ENCODE peak calls at places on chromosomes 2 and 18, in seven cellular contexts. I, P, R, A, O, T and Y are unnamed samples.

GRCh38 chr18:73409242-73409641 is 541.5 kb upstream of the NETO1 start:
- DNase-seq in I (no peak), P (no peak), R (no peak), A (no peak), O (no peak), T (no peak), Y (no peak)

GRCh38 chr2:118386636-118387302 is 298.5 kb downstream of the INSIG2 start:
- DNase-seq in I (no peak), P (no peak), R (no peak), A (no peak), O (no peak), T (peak), Y (no peak)

GRCh38 chr18:56982756-56983155 is 164.1 kb upstream of the BOD1L2 start:
- DNase-seq in I (no peak), P (no peak), R (no peak), A (no peak), O (no peak), T (no peak), Y (no peak)

GRCh38 chr2:20050104-20050711 is 1.2 kb downstream of the LAPTM4A start:
- DNase-seq in I (no peak), P (no peak), R (peak), A (peak), O (peak), T (no peak), Y (peak)

GRCh38 chr2:225788571-225788970 is 389.1 kb downstream of the NYAP2 start:
- DNase-seq in I (no peak), P (no peak), R (no peak), A (no peak), O (no peak), T (no peak), Y (no peak)

GRCh38 chr2:216202602-216203250 is 93.6 kb downstream of the XRCC5 start:
- DNase-seq in I (no peak), P (no peak), R (no peak), A (no peak), O (no peak), T (no peak), Y (no peak)

GRCh38 chr2:200592414-200593075 is 6.7 kb downstream of the AOX1 start:
- DNase-seq in I (peak), P (no peak), R (no peak), A (no peak), O (no peak), T (no peak), Y (no peak)

GRCh38 chr2:241485172-241485911 is 23.0 kb downstream of the STK25 start:
- DNase-seq in I (no peak), P (no peak), R (no peak), A (no peak), O (no peak), T (no peak), Y (no peak)

GRCh38 chr2:96832751-96833507 is 10.9 kb downstream of the ANKRD23 start:
- DNase-seq in I (peak), P (peak), R (no peak), A (no peak), O (no peak), T (peak), Y (no peak)

GRCh38 chr2:186959486-186959885 is 110.5 kb upstream of the ZSWIM2 start:
- DNase-seq in I (no peak), P (no peak), R (no peak), A (no peak), O (no peak), T (no peak), Y (no peak)

GRCh38 chr18:12391487-12392136 is 14.6 kb upstream of the AFG3L2 start:
- DNase-seq in I (peak), P (peak), R (peak), A (peak), O (peak), T (peak), Y (peak)

GRCh38 chr18:29226201-29226600 is 1049.3 kb upstream of the CDH2 start:
- DNase-seq in I (no peak), P (peak), R (no peak), A (no peak), O (no peak), T (no peak), Y (no peak)

GRCh38 chr18:60372598-60372997 is at the start of gene MC4R:
- DNase-seq in I (peak), P (peak), R (no peak), A (no peak), O (no peak), T (peak), Y (no peak)